ENCODE peak calls at places on chromosomes 6 and 20, in ten cellular contexts. G is IMR-90, L is transverse colon, K is breast epithelium, I is uterus, X is sigmoid colon, A is body of pancreas, F is lower leg skin, E is K562, Q is prostate gland. H is an unnamed sample.
A peak's percentile ranks its signal among the peaks of the same experiment; 100 is the strongest.

GRCh38 chr20:53599378-53599777 is 5.7 kb upstream of the ZNF217 start:
- DNase-seq in G (no peak), L (no peak), K (no peak), I (no peak), X (peak; percentile 45), A (no peak), F (peak; percentile 53), E (no peak), Q (no peak), H (no peak)

GRCh38 chr6:116101790-116102189 is 1.1 kb downstream of the NT5DC1 start:
- DNase-seq in G (no peak), L (no peak), K (no peak), I (no peak), X (no peak), A (no peak), F (no peak), E (no peak), Q (no peak), H (no peak)

GRCh38 chr6:29631209-29631810 is 1.7 kb downstream of the GABBR1 start:
- DNase-seq in G (peak; percentile 34), L (no peak), K (peak; percentile 18), I (no peak), X (no peak), A (no peak), F (peak; percentile 82), E (peak; percentile 84), Q (no peak), H (no peak)

GRCh38 chr20:3172933-3173581 is at the start of gene LZTS3:
- DNase-seq in G (peak; percentile 39), L (peak; percentile 77), K (peak; percentile 77), I (peak; percentile 84), X (peak; percentile 92), A (peak; percentile 79), F (peak; percentile 95), E (peak; percentile 81), Q (peak; percentile 39), H (peak; percentile 65)

GRCh38 chr6:150281767-150282166 is 87.0 kb upstream of the IYD start:
- DNase-seq in G (no peak), L (no peak), K (no peak), I (no peak), X (no peak), A (no peak), F (no peak), E (no peak), Q (no peak), H (no peak)

GRCh38 chr6:28880519-28880893 is 43.3 kb downstream of the TRIM27 start:
- DNase-seq in G (no peak), L (no peak), K (no peak), I (no peak), X (no peak), A (no peak), F (no peak), E (no peak), Q (no peak), H (no peak)

GRCh38 chr6:105051941-105052471 is 95.1 kb downstream of the LIN28B start:
- DNase-seq in G (peak; percentile 10), L (no peak), K (no peak), I (no peak), X (no peak), A (no peak), F (no peak), E (no peak), Q (no peak), H (no peak)

GRCh38 chr6:96211341-96211740 is 195.6 kb downstream of the FUT9 start:
- DNase-seq in G (no peak), L (no peak), K (no peak), I (no peak), X (no peak), A (no peak), F (no peak), E (no peak), Q (no peak), H (no peak)

GRCh38 chr6:124057448-124057847 is 253.8 kb downstream of the NKAIN2 start:
- DNase-seq in G (no peak), L (no peak), K (no peak), I (no peak), X (no peak), A (no peak), F (no peak), E (no peak), Q (no peak), H (no peak)

GRCh38 chr6:17218749-17219093 is 62.4 kb upstream of the RBM24 start:
- DNase-seq in G (no peak), L (no peak), K (no peak), I (no peak), X (no peak), A (no peak), F (no peak), E (no peak), Q (no peak), H (no peak)

GRCh38 chr6:38413097-38413800 is 226.5 kb downstream of the BTBD9 start:
- DNase-seq in G (no peak), L (no peak), K (no peak), I (peak; percentile 60), X (peak; percentile 64), A (peak; percentile 39), F (peak; percentile 85), E (no peak), Q (no peak), H (no peak)

GRCh38 chr20:54950285-54950684 is 474.9 kb downstream of the DOK5 start:
- DNase-seq in G (no peak), L (no peak), K (no peak), I (no peak), X (no peak), A (no peak), F (no peak), E (no peak), Q (no peak), H (no peak)

GRCh38 chr20:49028684-49029083 is 17.4 kb upstream of the CSE1L start:
- DNase-seq in G (peak; percentile 41), L (no peak), K (no peak), I (no peak), X (no peak), A (no peak), F (no peak), E (peak; percentile 32), Q (no peak), H (no peak)

DNA sequence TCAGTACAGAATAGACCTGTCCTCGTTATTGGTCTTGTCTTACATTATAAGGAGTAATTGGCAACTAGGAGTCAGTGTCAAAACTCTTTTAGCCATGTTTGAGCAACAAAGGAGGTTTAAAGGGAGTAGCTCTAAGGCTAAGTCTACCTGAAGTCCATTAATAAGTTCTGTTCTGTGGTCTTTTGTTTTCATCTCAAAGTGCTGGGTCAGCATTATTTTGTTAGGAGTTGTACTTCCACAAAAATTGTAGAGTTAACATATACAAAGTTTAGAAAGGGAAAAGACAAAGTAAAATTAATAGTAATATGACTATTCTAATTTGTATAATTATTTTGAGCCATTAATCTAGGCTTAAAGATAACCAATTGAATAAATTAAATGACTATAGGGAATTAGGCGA is 12.7 kb upstream of the SENP6 start:
- DNase-seq in G (no peak), L (no peak), K (no peak), I (no peak), X (no peak), A (no peak), F (no peak), E (no peak), Q (no peak), H (no peak)
- TF ChIP-seq POLR2A in G (no peak), L (no peak), K (no peak), I (no peak), X (no peak), A (no peak), F (no peak), E (no peak), Q (no peak), H (no peak)

DNA sequence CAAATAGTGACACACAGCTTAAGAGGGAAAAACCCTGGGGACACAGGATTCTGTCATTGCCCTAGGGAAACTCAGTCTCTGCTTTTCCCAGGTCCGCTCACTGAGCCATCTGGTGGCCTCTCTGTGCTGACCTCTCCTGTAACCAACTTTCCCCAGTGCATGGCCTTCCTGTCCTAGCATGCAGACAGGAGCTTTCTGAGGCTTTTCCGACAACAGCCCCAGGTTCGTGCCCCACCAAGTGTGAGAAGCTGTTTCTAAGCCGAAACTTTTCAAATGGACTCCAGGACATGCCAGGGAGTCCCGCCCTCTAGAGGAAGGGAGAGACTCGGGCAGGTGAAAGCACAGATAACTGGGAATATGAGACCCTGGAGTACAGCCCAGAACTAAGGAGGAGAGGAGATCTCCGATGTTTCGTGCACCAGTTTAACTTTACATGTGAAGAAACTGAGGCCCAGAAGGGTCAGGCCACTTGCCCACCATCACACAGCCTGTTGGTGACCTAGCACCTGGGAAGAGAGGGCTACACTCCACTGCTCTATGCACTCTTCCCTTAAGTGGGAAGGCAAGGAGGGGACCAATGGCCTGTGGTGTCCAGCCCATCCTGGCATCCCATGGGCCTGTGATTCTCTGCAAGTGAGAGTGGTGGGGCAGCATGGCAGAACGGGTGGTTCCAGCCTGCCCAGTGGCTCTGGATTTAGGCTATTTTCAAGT is 46.2 kb downstream of the RPP40 start:
- DNase-seq in G (no peak), L (no peak), K (no peak), I (no peak), X (no peak), A (no peak), F (peak; percentile 42), E (peak; percentile 37), Q (no peak), H (no peak)
- TF ChIP-seq CTCF in G (no peak), L (no peak), K (no peak), I (no peak), X (no peak), A (no peak), F (no peak), E (peak; percentile 47), Q (no peak), H (peak; percentile 24)

GRCh38 chr20:41137412-41138216 is at the start of gene PLCG1:
- DNase-seq in G (peak; percentile 63), L (peak; percentile 84), K (peak; percentile 60), I (peak; percentile 82), X (peak; percentile 91), A (peak; percentile 75), F (peak; percentile 95), E (peak; percentile 91), Q (peak; percentile 81), H (peak; percentile 85)
- TF ChIP-seq POLR2A in G (no peak), L (peak; percentile 34), K (no peak), I (no peak), X (no peak), A (no peak), F (no peak), E (peak; percentile 40), Q (peak; percentile 33), H (no peak)

GRCh38 chr6:157325069-157325805 is 1.9 kb upstream of the TMEM242 start:
- DNase-seq in G (peak; percentile 63), L (no peak), K (no peak), I (no peak), X (no peak), A (no peak), F (no peak), E (no peak), Q (no peak), H (no peak)

GRCh38 chr6:157326979-157327378 is 3.7 kb upstream of the TMEM242 start:
- DNase-seq in G (peak; percentile 40), L (no peak), K (no peak), I (no peak), X (no peak), A (no peak), F (no peak), E (no peak), Q (no peak), H (no peak)

GRCh38 chr6:157322792-157323113 is 566 bp downstream of the TMEM242 start:
- DNase-seq in G (no peak), L (no peak), K (no peak), I (no peak), X (no peak), A (no peak), F (no peak), E (no peak), Q (no peak), H (no peak)

GRCh38 chr6:157323924-157324276 is 581 bp upstream of the TMEM242 start:
- DNase-seq in G (peak; percentile 81), L (peak; percentile 75), K (peak; percentile 61), I (peak; percentile 80), X (peak; percentile 88), A (peak; percentile 85), F (peak; percentile 95), E (peak; percentile 63), Q (peak; percentile 60), H (peak; percentile 88)

GRCh38 chr6:157323114-157323923 is at the start of gene TMEM242:
- DNase-seq in G (peak; percentile 93), L (peak; percentile 94), K (peak; percentile 80), I (peak; percentile 89), X (peak; percentile 95), A (peak; percentile 94), F (peak; percentile 98), E (peak; percentile 94), Q (peak; percentile 84), H (peak; percentile 90)
- TF ChIP-seq CTCF in G (no peak), L (peak; percentile 21), K (peak; percentile 41), I (peak; percentile 16), X (peak; percentile 44), A (peak; percentile 36), F (no peak), E (no peak), Q (peak; percentile 16), H (peak; percentile 12)